ENCODE peak calls at places on chromosomes 7 and 10, in five cellular contexts. N is breast epithelium, E is uterus, B is A549, H is endothelial cell of umbilical vein. M is an unnamed sample.

GRCh38 chr10:99660662-99661369 is 1.5 kb downstream of the ENTPD7 start:
- DNase-seq in N (no peak), H (no peak), E (no peak), B (no peak), M (no peak)

GRCh38 chr7:16317406-16317805 is 103.9 kb downstream of the CRPPA start:
- DNase-seq in B (no peak), N (no peak), E (no peak), H (no peak), M (no peak)

GRCh38 chr10:117900280-117900679 is 146.5 kb downstream of the RAB11FIP2 start:
- DNase-seq in N (no peak), B (no peak), E (no peak), H (no peak), M (no peak)

GRCh38 chr7:576524-577277 is 57.1 kb upstream of the PDGFA start:
- DNase-seq in N (no peak), H (no peak), B (no peak), E (no peak), M (no peak)

GRCh38 chr10:97096327-97097153 is 89.2 kb downstream of the SLIT1 start:
- DNase-seq in E (no peak), H (no peak), N (no peak), B (no peak), M (no peak)

GRCh38 chr7:122298618-122299017 is 5.9 kb downstream of the FEZF1 start:
- DNase-seq in E (no peak), B (no peak), H (no peak), N (no peak), M (no peak)

GRCh38 chr7:2048531-2048930 is 184.2 kb downstream of the MAD1L1 start:
- DNase-seq in N (no peak), B (no peak), E (no peak), H (no peak), M (no peak)

GRCh38 chr7:102912742-102913141 is at the start of gene LRRC17:
- DNase-seq in H (peak), B (no peak), E (peak), N (no peak), M (no peak)

GRCh38 chr7:5462216-5462615 is 38.6 kb upstream of the TNRC18 start:
- DNase-seq in E (no peak), N (no peak), H (no peak), B (no peak), M (no peak)

GRCh38 chr7:74282748-74283459 is 6.3 kb upstream of the CLIP2 start:
- DNase-seq in H (no peak), E (no peak), N (no peak), B (no peak), M (no peak)

GRCh38 chr7:43071604-43072003 is 40.8 kb upstream of the HECW1 start:
- DNase-seq in N (no peak), E (no peak), B (no peak), H (no peak), M (no peak)

GRCh38 chr7:157552295-157552993 is 215.6 kb downstream of the DNAJB6 start:
- DNase-seq in N (no peak), B (no peak), E (no peak), H (no peak), M (no peak)

GRCh38 chr7:112735261-112735660 is 54.9 kb downstream of the TMEM168 start:
- DNase-seq in E (no peak), B (no peak), N (no peak), H (no peak), M (no peak)

GRCh38 chr7:53315986-53316385 is 280.6 kb downstream of the POM121L12 start:
- DNase-seq in H (peak), E (no peak), N (peak), B (no peak), M (no peak)

GRCh38 chr10:17891435-17891834 is 60.3 kb upstream of the SLC39A12 start:
- DNase-seq in E (no peak), H (no peak), B (no peak), N (no peak), M (no peak)

GRCh38 chr10:113519616-113520015 is 33.2 kb upstream of the HABP2 start:
- DNase-seq in E (no peak), N (no peak), B (no peak), H (no peak), M (no peak)

GRCh38 chr7:24609570-24609969 is 36.3 kb downstream of the PALS2 start:
- DNase-seq in N (no peak), H (no peak), E (no peak), B (no peak), M (no peak)

GRCh38 chr7:142941541-142941940 is 2.3 kb downstream of the LLCFC1 start:
- DNase-seq in N (no peak), B (no peak), E (no peak), H (no peak), M (no peak)

GRCh38 chr7:128351296-128352123 is 7.8 kb upstream of the RBM28 start:
- DNase-seq in H (no peak), E (no peak), B (no peak), N (no peak), M (no peak)

GRCh38 chr10:87861566-87861952 is 1.8 kb downstream of the KLLN start:
- DNase-seq in N (peak), B (no peak), H (peak), E (peak), M (peak)

GRCh38 chr10:14605231-14605925 is 169.3 kb downstream of the FAM107B start:
- DNase-seq in E (no peak), H (peak), N (no peak), B (no peak), M (no peak)

GRCh38 chr7:25002826-25003225 is 22.8 kb upstream of the OSBPL3 start:
- DNase-seq in E (no peak), B (no peak), N (no peak), H (no peak), M (no peak)

GRCh38 chr10:38008006-38008405 is 2.5 kb upstream of the ZNF33A start:
- DNase-seq in E (no peak), H (no peak), N (no peak), B (no peak), M (no peak)

GRCh38 chr10:114876169-114876568 is 54.6 kb downstream of the FHIP2A start:
- DNase-seq in E (no peak), N (no peak), H (no peak), B (no peak), M (no peak)

GRCh38 chr7:134481167-134481566 is 22.3 kb upstream of the AKR1B1 start:
- DNase-seq in H (no peak), E (no peak), B (no peak), N (no peak), M (no peak)

GRCh38 chr7:26293569-26294308 is 2.1 kb downstream of the SNX10 start:
- DNase-seq in H (no peak), N (no peak), E (no peak), B (no peak), M (no peak)

GRCh38 chr10:74983383-74983782 is 128.1 kb upstream of the SAMD8 start:
- DNase-seq in H (no peak), E (no peak), N (no peak), B (no peak), M (no peak)

GRCh38 chr10:74987339-74988054 is 124.0 kb upstream of the SAMD8 start:
- DNase-seq in B (no peak), E (peak), N (no peak), H (no peak), M (no peak)

GRCh38 chr10:74977913-74978847 is 133.3 kb upstream of the SAMD8 start:
- DNase-seq in B (no peak), N (no peak), E (no peak), H (no peak), M (no peak)

GRCh38 chr10:74981831-74982633 is 129.4 kb upstream of the SAMD8 start:
- DNase-seq in B (no peak), N (no peak), E (no peak), H (no peak), M (no peak)

GRCh38 chr10:74982634-74982982 is 128.8 kb upstream of the SAMD8 start:
- DNase-seq in E (no peak), N (no peak), B (no peak), H (no peak), M (no peak)
- TF ChIP-seq CTCF in E (no peak), N (no peak), B (no peak), H (no peak), M (no peak)

GRCh38 chr10:94111367-94111766 is 117.6 kb downstream of the PLCE1 start:
- DNase-seq in B (no peak), E (no peak), H (no peak), N (no peak), M (no peak)

GRCh38 chr10:94122247-94122646 is 128.5 kb downstream of the PLCE1 start:
- DNase-seq in N (no peak), B (no peak), E (no peak), H (no peak), M (no peak)

GRCh38 chr10:94112321-94112720 is 118.6 kb downstream of the PLCE1 start:
- DNase-seq in H (no peak), N (no peak), E (no peak), B (no peak), M (no peak)

GRCh38 chr10:94115725-94116124 is 122.0 kb downstream of the PLCE1 start:
- DNase-seq in H (no peak), E (no peak), B (peak), N (no peak), M (no peak)

DNA sequence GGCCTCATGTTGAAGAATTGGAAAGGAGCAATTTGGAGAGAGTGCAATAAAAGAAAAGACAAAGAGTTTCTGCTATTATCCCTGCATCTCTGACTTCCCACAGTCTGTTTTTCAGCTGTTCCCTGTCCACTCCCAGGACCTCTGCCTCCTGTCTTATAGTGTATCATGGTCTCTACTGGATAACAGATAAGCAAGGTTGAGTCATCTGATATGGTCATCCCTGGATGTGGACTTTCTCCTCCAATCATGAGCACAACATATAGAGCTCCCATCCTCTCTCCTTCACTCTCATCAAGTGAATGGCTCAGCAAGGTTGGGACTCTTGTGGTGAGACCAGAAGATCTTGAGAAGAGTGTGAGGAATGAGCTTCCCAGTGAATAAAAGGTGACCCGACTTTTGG is 123.1 kb downstream of the PLCE1 start:
- DNase-seq in H (no peak), E (no peak), B (no peak), N (no peak), M (no peak)
- TF ChIP-seq CTCF in H (no peak), E (no peak), B (no peak), N (no peak), M (no peak)

GRCh38 chr7:34311591-34311990 is 346.4 kb upstream of the NPSR1 start:
- DNase-seq in H (no peak), N (no peak), E (no peak), B (no peak), M (no peak)

GRCh38 chr7:34308595-34308994 is 349.4 kb upstream of the NPSR1 start:
- DNase-seq in N (no peak), B (no peak), H (no peak), E (no peak), M (no peak)

GRCh38 chr7:34309584-34309983 is 348.4 kb upstream of the NPSR1 start:
- DNase-seq in N (no peak), H (no peak), E (no peak), B (no peak), M (no peak)

GRCh38 chr7:34309116-34309515 is 348.9 kb upstream of the NPSR1 start:
- DNase-seq in H (no peak), E (no peak), B (no peak), N (no peak), M (no peak)

DNA sequence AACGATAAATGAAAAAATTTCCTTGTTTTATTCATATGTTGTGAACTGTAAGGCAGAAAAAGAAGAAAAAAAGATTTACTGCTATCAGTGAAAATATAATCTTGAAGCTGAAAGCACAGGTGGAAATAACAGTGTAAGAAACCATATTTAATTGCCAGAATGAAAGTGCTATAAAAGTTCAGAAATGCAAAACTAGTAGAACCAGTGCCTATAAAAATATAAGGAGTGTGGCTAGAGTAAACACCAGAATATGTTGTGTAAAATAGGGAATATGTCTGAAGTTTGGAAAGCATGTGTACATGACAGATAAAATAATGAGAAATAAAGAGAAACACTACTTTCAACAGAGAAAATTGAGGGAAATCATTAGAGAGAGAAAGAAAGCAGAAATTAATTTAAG is 350.5 kb upstream of the NPSR1 start:
- DNase-seq in E (no peak), N (no peak), B (no peak), H (no peak), M (no peak)
- TF ChIP-seq CTCF in E (no peak), N (no peak), B (no peak), H (no peak), M (no peak)

GRCh38 chr10:91043173-91043910 is 122.5 kb upstream of the ANKRD1 start:
- DNase-seq in N (no peak), E (no peak), B (peak), H (peak), M (no peak)
- TF ChIP-seq CTCF in N (peak), E (peak), B (peak), H (peak), M (no peak)

GRCh38 chr10:69876931-69877330 is 75.2 kb downstream of the COL13A1 start:
- DNase-seq in E (no peak), B (no peak), H (no peak), N (no peak), M (no peak)
- TF ChIP-seq CTCF in E (no peak), B (no peak), H (no peak), N (no peak), M (no peak)

GRCh38 chr10:43078986-43079273 is 2.1 kb downstream of the RET start:
- DNase-seq in N (no peak), E (no peak), B (peak), H (no peak), M (no peak)
- TF ChIP-seq CTCF in N (peak), E (no peak), B (peak), H (peak), M (no peak)

GRCh38 chr10:49614242-49615198 is 683 bp downstream of the CHAT start:
- DNase-seq in H (no peak), B (no peak), N (no peak), E (no peak), M (no peak)

GRCh38 chr10:49615213-49615612 is 1.4 kb downstream of the CHAT start:
- DNase-seq in H (no peak), E (no peak), B (no peak), N (no peak), M (no peak)

GRCh38 chr10:49617281-49618020 is 3.6 kb downstream of the CHAT start:
- DNase-seq in N (no peak), H (no peak), B (no peak), E (no peak), M (no peak)

GRCh38 chr10:49615721-49616120 is 1.9 kb downstream of the CHAT start:
- DNase-seq in E (no peak), B (no peak), N (no peak), H (no peak), M (no peak)

GRCh38 chr10:49616421-49617230 is 2.8 kb downstream of the CHAT start:
- DNase-seq in H (no peak), B (no peak), N (no peak), E (no peak), M (no peak)
- TF ChIP-seq CTCF in H (no peak), B (no peak), N (no peak), E (no peak), M (no peak)

DNA sequence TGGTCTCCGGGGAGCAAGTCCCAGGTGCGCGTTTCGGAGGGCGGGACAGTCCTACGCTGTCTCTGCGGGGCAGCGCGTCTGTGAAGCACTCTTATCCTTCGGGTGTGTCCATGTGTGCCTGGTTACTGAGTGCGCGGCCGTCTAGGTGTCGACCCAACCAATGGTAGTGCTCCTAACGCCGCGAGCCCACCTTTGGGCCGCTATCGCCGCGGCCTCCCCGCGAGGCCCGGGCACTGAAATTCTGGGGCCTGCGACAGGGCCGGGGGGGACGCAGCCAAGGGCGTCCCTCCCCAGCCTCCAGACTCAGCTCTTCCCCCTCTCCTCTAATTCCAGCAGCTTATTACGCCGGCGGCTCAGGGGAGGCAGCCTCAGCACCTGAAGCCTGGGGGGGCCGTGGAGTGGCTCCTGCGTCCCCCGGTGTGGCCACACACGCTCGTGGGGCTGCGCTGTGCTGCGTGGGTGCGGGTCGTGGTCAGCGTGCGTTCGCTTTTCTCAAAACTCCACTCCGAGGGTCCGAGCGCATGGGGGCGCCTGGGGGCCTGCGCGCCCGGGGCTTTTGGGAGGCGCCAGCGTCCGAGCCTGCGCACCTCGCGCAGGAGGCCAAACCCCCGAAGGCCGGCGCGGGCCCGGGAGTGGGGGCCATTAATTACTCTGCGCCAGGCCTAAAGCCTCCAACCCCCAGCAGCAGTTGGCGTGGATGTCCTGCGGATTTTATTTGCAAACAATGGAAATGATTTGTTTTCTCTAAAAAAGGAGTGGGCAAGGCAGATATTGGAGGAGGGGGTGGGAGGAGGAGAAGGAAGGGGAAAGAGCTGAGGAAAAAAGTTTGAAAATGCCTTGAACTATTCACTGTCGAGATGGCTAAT is 3.0 kb upstream of the ZNF503 start:
- DNase-seq in B (no peak), E (peak), N (peak), H (no peak), M (no peak)
- TF ChIP-seq CTCF in B (no peak), E (no peak), N (no peak), H (no peak), M (no peak)

DNA sequence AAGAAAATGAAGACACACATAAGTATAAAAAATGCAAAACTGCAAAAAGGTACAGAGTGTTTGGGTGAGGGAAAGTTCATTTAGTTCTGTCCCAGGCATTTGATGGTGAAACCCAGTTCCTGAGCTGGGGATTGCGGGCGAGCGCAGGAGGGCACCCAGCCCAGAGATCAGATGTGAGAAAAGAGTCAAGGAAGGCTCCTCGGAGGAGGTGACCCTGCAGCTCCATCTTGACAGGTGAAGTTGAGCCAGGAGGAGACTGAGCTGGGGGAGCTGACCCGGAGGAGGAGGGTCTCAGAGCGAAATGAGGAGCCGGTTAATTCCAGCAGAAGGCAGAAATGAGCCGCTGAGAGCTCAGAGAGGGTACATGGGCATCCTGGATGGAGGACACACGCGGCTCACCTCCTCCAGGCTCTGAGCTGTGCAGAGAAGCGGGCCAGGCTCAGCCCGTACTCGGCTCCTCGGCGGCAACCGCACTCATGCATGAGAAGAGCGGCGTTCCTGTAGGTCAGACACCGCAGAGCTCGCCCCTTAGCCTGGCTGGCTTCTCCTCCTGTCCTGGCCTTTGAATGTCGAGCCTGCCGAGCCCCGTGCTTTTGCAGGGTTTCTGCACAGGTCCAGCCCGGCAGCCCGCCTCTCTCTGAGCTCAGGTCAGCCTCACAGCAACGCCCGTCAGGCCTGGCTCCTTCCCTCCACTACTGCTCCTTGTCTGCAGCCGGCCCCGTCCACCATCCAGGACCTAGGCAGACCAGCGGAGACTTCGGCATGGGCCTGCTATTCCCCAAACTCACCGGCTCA is 9.5 kb upstream of the RAMP3 start:
- DNase-seq in H (no peak), E (no peak), N (no peak), B (no peak), M (no peak)
- TF ChIP-seq CTCF in H (no peak), E (no peak), N (no peak), B (no peak), M (no peak)

M was measured in omental fat pad.